ENCODE peak calls at places on chromosomes 13 and 19, in nine cellular contexts. N is IMR-90, F is left lung, H is body of pancreas, O is kidney glomerular epithelial cell, P is EL, R is cerebellar cortex, Y is GM13977, S is GOT3. Q is an unnamed sample.

GRCh38 chr19:35000647-35001501 is 751 bp downstream of the GRAMD1A start:
- DNase-seq in S (no peak), O (peak), F (peak), H (peak), R (peak), N (peak), Y (peak), P (peak), Q (no peak)

GRCh38 chr13:49635599-49636433 is 7.5 kb downstream of the ARL11 start:
- DNase-seq in H (peak), Y (no peak), F (no peak), O (no peak), P (peak), S (no peak), N (peak), R (no peak), Q (no peak)

GRCh38 chr19:6014551-6015135 is 36.7 kb upstream of the RANBP3 start:
- DNase-seq in R (no peak), Y (no peak), S (no peak), N (no peak), H (no peak), P (no peak), F (peak), O (no peak), Q (no peak)

GRCh38 chr13:113947321-113948033 is 26.4 kb downstream of the C13orf46 start:
- DNase-seq in S (no peak), R (peak), N (peak), F (peak), H (peak), P (peak), O (peak), Y (no peak), Q (peak)

GRCh38 chr13:33169273-33169980 is 116.1 kb downstream of the STARD13 start:
- DNase-seq in H (no peak), P (peak), N (peak), Y (no peak), F (no peak), O (peak), R (no peak), S (no peak), Q (no peak)

GRCh38 chr13:110731072-110731471 is 17.6 kb downstream of the ING1 start:
- DNase-seq in N (no peak), S (no peak), R (no peak), P (no peak), O (no peak), F (no peak), H (no peak), Y (no peak), Q (no peak)

GRCh38 chr13:64075543-64076271 is 2660.1 kb upstream of the PCDH20 start:
- DNase-seq in F (no peak), Y (no peak), P (no peak), R (no peak), N (no peak), S (no peak), O (no peak), H (no peak), Q (no peak)

GRCh38 chr19:23817519-23817918 is 58.8 kb upstream of the ZNF681 start:
- DNase-seq in S (no peak), O (no peak), R (peak), P (peak), N (peak), Y (no peak), H (peak), F (no peak), Q (no peak)

GRCh38 chr13:47933688-47934011 is 67.4 kb downstream of the SUCLA2 start:
- DNase-seq in F (no peak), R (no peak), P (no peak), H (no peak), S (no peak), N (peak), O (peak), Y (no peak), Q (no peak)

GRCh38 chr13:35723820-35724219 is 247.3 kb upstream of the MAB21L1 start:
- DNase-seq in P (peak), F (no peak), Y (no peak), R (no peak), H (no peak), S (no peak), N (peak), O (no peak), Q (no peak)

GRCh38 chr19:41376241-41376997 is at the start of gene TMEM91:
- DNase-seq in R (no peak), Y (no peak), S (no peak), H (peak), N (no peak), F (peak), O (no peak), P (no peak), Q (no peak)

GRCh38 chr19:13005861-13006370 is 10.6 kb downstream of the NFIX start:
- DNase-seq in H (no peak), R (no peak), P (no peak), F (peak), S (no peak), N (no peak), O (no peak), Y (no peak), Q (no peak)

GRCh38 chr19:48738557-48739399 is 1.6 kb downstream of the RASIP1 start:
- DNase-seq in O (peak), N (peak), Y (peak), R (peak), F (peak), H (peak), S (peak), P (peak), Q (peak)

GRCh38 chr19:1882089-1882785 is 3.1 kb downstream of the ABHD17A start:
- DNase-seq in F (no peak), S (no peak), Y (no peak), R (no peak), N (no peak), O (no peak), P (no peak), H (no peak), Q (no peak)

Q was measured in RWPE2.